ENCODE peak calls at places on chromosomes 12 and 14, in five cellular contexts. V is H9, O is SW480, I is GM03348, T is nephron progenitor cell. F is an unnamed sample.

GRCh38 chr12:1927051-1927680 is 8.7 kb upstream of the CACNA2D4 start:
- DNase-seq in T (no peak), V (peak), I (no peak), O (no peak), F (no peak)

GRCh38 chr12:12990700-12991468 is 9.2 kb downstream of the HEBP1 start:
- DNase-seq in T (no peak), V (no peak), O (no peak), I (no peak), F (no peak)

GRCh38 chr14:64727551-64728071 is 23.4 kb downstream of the PLEKHG3 start:
- DNase-seq in T (no peak), I (no peak), O (no peak), V (no peak), F (no peak)

GRCh38 chr12:58504539-58504938 is 415.8 kb downstream of the LRIG3 start:
- DNase-seq in T (no peak), I (peak), V (no peak), O (no peak), F (no peak)

GRCh38 chr14:32594766-32595165 is 265.7 kb downstream of the AKAP6 start:
- DNase-seq in V (no peak), O (no peak), T (no peak), I (peak), F (no peak)

GRCh38 chr12:13431041-13431440 is 234.5 kb downstream of the EMP1 start:
- DNase-seq in V (no peak), O (no peak), T (no peak), I (no peak), F (no peak)

GRCh38 chr12:76426160-76426559 is 77.9 kb upstream of the BBS10 start:
- DNase-seq in O (no peak), T (no peak), I (no peak), V (no peak), F (no peak)

GRCh38 chr12:115950959-115951358 is 326.5 kb downstream of the MED13L start:
- DNase-seq in T (no peak), I (no peak), O (no peak), V (no peak), F (no peak)

GRCh38 chr12:52636189-52636588 is 15.8 kb downstream of the KRT2 start:
- DNase-seq in I (no peak), T (no peak), V (peak), O (no peak), F (no peak)

GRCh38 chr12:11753151-11753501 is 103.7 kb downstream of the ETV6 start:
- DNase-seq in T (no peak), I (no peak), O (no peak), V (peak), F (no peak)

GRCh38 chr14:75280831-75281690 is 2.4 kb downstream of the FOS start:
- DNase-seq in V (no peak), O (peak), T (no peak), I (no peak), F (no peak)

GRCh38 chr12:121025442-121026226 is 9.3 kb upstream of the C12orf43 start:
- DNase-seq in V (no peak), O (peak), T (no peak), I (no peak), F (no peak)

GRCh38 chr12:24780969-24781368 is 167.9 kb downstream of the BCAT1 start:
- DNase-seq in V (no peak), O (peak), T (no peak), I (peak), F (no peak)

GRCh38 chr12:129186952-129187351 is 333.7 kb downstream of the GLT1D1 start:
- DNase-seq in T (no peak), O (peak), I (no peak), V (no peak), F (no peak)

GRCh38 chr12:23039834-23040233 is 414.9 kb downstream of the ETNK1 start:
- DNase-seq in I (no peak), V (no peak), O (no peak), T (no peak), F (no peak)

GRCh38 chr14:74358176-74358829 is 10.0 kb downstream of the VRTN start:
- DNase-seq in O (no peak), I (no peak), V (no peak), T (no peak), F (no peak)

GRCh38 chr12:42589465-42590323 is at the start of gene PRICKLE1:
- DNase-seq in T (peak), I (peak), V (peak), O (peak), F (peak)

GRCh38 chr12:46217686-46218508 is 50.9 kb downstream of the SLC38A1 start:
- DNase-seq in T (no peak), I (no peak), V (no peak), O (no peak), F (peak)

GRCh38 chr14:62443796-62444195 is 601.5 kb downstream of the KCNH5 start:
- DNase-seq in T (no peak), V (no peak), O (no peak), I (no peak), F (no peak)

GRCh38 chr12:121580959-121581680 is at the start of gene KDM2B:
- DNase-seq in I (no peak), T (peak), O (no peak), V (peak), F (peak)

GRCh38 chr12:6935551-6936377 is 7.9 kb upstream of the RNU7-1 start:
- DNase-seq in O (no peak), I (no peak), T (no peak), V (no peak), F (no peak)

GRCh38 chr12:15772405-15773018 is 16.7 kb downstream of the EPS8 start:
- DNase-seq in O (peak), I (no peak), T (no peak), V (no peak), F (no peak)

GRCh38 chr14:67580336-67581230 is 19.5 kb downstream of the PIGH start:
- DNase-seq in T (no peak), O (no peak), I (no peak), V (no peak), F (no peak)

GRCh38 chr12:49899286-49899843 is 4.3 kb downstream of the FAIM2 start:
- DNase-seq in O (no peak), I (no peak), T (no peak), V (no peak), F (no peak)

GRCh38 chr14:32050839-32051238 is 26.3 kb upstream of the ARHGAP5 start:
- DNase-seq in I (no peak), T (no peak), V (no peak), O (no peak), F (no peak)

GRCh38 chr12:67786086-67786485 is 137.5 kb downstream of the DYRK2 start:
- DNase-seq in I (no peak), V (no peak), T (no peak), O (no peak), F (no peak)

GRCh38 chr14:70555890-70556289 is 21.1 kb upstream of the ADAM20 start:
- DNase-seq in T (no peak), O (no peak), V (peak), I (peak), F (no peak)

GRCh38 chr14:86217523-86217922 is 687.6 kb downstream of the FLRT2 start:
- DNase-seq in V (peak), I (no peak), T (no peak), O (no peak), F (no peak)

GRCh38 chr14:22572562-22573058 is 16.4 kb downstream of the DAD1 start:
- DNase-seq in I (peak), T (no peak), V (no peak), O (no peak), F (no peak)

GRCh38 chr12:64550758-64551157 is 59.5 kb upstream of the RASSF3 start:
- DNase-seq in I (no peak), T (no peak), O (no peak), V (no peak), F (no peak)

GRCh38 chr12:54352022-54352531 is 12.2 kb downstream of the GPR84 start:
- DNase-seq in V (peak), I (peak), O (no peak), T (peak), F (no peak)

GRCh38 chr12:121061831-121062230 is 22.8 kb upstream of the OASL start:
- DNase-seq in T (no peak), V (no peak), O (peak), I (no peak), F (no peak)

GRCh38 chr12:123707466-123707865 is 4.7 kb upstream of the ATP6V0A2 start:
- DNase-seq in T (no peak), V (no peak), I (no peak), O (no peak), F (no peak)

GRCh38 chr12:121085842-121086353 is 46.8 kb upstream of the P2RX7 start:
- DNase-seq in T (no peak), V (no peak), I (no peak), O (no peak), F (no peak)

GRCh38 chr14:34874386-34875030 is 652 bp downstream of the BAZ1A start:
- DNase-seq in T (peak), V (peak), I (peak), O (peak), F (no peak)

GRCh38 chr14:103770902-103771301 is 55.3 kb downstream of the ZFYVE21 start:
- DNase-seq in T (no peak), V (no peak), O (no peak), I (no peak), F (no peak)

F was measured in activated T-helper 2 cell treated with anti-CD3 and anti-CD28 coated beads, Interferon-gamma antibody, Interleukin-2, Interleukin-4, amounts not matched to agents 10 μg/mL and 5 μg/mL and 100 μg/mL, durations not matched to agents 14 hours and 24 hours and 36 hours.